ENCODE peak calls at places on chromosomes 6 and 20, in five cellular contexts. One of them, this sample, is unnamed.

GRCh38 chr6:50249493-50249892 is 199.8 kb upstream of the DEFB112 start:
- DNase-seq in sigmoid colon: no peak
- DNase-seq in A549: no peak
- DNase-seq in adrenal gland: no peak
- DNase-seq in pancreas: no peak
- DNase-seq in this sample: no peak

GRCh38 chr6:119749341-119749740 is 399.8 kb upstream of the MAN1A1 start:
- DNase-seq in adrenal gland: no peak
- DNase-seq in pancreas: no peak
- DNase-seq in sigmoid colon: no peak
- DNase-seq in A549: no peak
- DNase-seq in this sample: no peak

GRCh38 chr6:30844118-30844535 is 40.2 kb upstream of the DDR1 start:
- DNase-seq in sigmoid colon: no peak
- DNase-seq in pancreas: peak; percentile 12
- DNase-seq in adrenal gland: no peak
- DNase-seq in A549: no peak
- DNase-seq in this sample: no peak

GRCh38 chr20:34948030-34948429 is 7.6 kb downstream of the GSS start:
- DNase-seq in pancreas: no peak
- DNase-seq in adrenal gland: no peak
- DNase-seq in A549: no peak
- DNase-seq in sigmoid colon: no peak
- DNase-seq in this sample: no peak

GRCh38 chr6:157613011-157613522 is 210.0 kb upstream of the SNX9 start:
- DNase-seq in pancreas: no peak
- DNase-seq in sigmoid colon: no peak
- DNase-seq in A549: peak; percentile 83
- DNase-seq in adrenal gland: no peak
- DNase-seq in this sample: no peak

GRCh38 chr20:11976966-11977365 is 59.3 kb downstream of the BTBD3 start:
- DNase-seq in adrenal gland: no peak
- DNase-seq in sigmoid colon: no peak
- DNase-seq in pancreas: no peak
- DNase-seq in A549: no peak
- DNase-seq in this sample: no peak

GRCh38 chr6:37126554-37126906 is 43.4 kb upstream of the PIM1 start:
- DNase-seq in sigmoid colon: no peak
- DNase-seq in adrenal gland: no peak
- DNase-seq in A549: no peak
- DNase-seq in pancreas: no peak
- DNase-seq in this sample: no peak

GRCh38 chr20:8764289-8764962 is 304.5 kb upstream of the PLCB4 start:
- DNase-seq in A549: no peak
- DNase-seq in adrenal gland: no peak
- DNase-seq in sigmoid colon: peak; percentile 75
- DNase-seq in pancreas: no peak
- DNase-seq in this sample: no peak

DNA sequence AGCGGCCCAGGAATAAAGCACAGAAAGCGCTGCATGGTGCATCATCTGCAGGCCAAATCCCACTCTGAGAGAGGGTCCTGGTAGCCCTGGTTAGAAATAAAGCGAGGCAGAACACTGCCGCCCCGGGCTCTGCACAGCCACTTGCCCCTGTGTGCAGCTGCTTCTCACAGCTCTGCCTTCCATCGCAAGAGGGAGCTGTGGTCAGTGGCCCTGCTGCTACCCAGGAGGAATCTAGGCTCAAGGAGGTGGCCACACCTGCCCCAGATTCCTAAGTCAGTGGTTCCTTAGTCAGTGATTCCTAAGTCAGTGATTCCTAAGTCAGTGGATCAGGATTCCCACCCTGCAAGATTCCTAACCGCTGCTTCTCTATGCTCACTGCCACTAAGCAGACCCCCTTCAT is 8.8 kb downstream of the CDH4 start:
- DNase-seq in A549: no peak
- DNase-seq in sigmoid colon: no peak
- DNase-seq in adrenal gland: no peak
- DNase-seq in pancreas: no peak
- DNase-seq in this sample: no peak
- TF ChIP-seq CTCF in A549: no peak
- TF ChIP-seq CTCF in sigmoid colon: no peak
- TF ChIP-seq CTCF in adrenal gland: no peak
- TF ChIP-seq CTCF in pancreas: no peak
- TF ChIP-seq CTCF in this sample: no peak

GRCh38 chr6:33627876-33628275 is 6.8 kb downstream of the ITPR3 start:
- DNase-seq in adrenal gland: no peak
- DNase-seq in sigmoid colon: no peak
- DNase-seq in A549: no peak
- DNase-seq in pancreas: no peak
- DNase-seq in this sample: no peak

GRCh38 chr6:33631971-33632585 is 11.0 kb downstream of the ITPR3 start:
- DNase-seq in pancreas: no peak
- DNase-seq in A549: no peak
- DNase-seq in adrenal gland: no peak
- DNase-seq in sigmoid colon: no peak
- DNase-seq in this sample: no peak

GRCh38 chr6:33630014-33630413 is 8.9 kb downstream of the ITPR3 start:
- DNase-seq in A549: no peak
- DNase-seq in adrenal gland: no peak
- DNase-seq in sigmoid colon: no peak
- DNase-seq in pancreas: no peak
- DNase-seq in this sample: no peak

GRCh38 chr6:33624856-33625255 is 3.7 kb downstream of the ITPR3 start:
- DNase-seq in A549: no peak
- DNase-seq in pancreas: no peak
- DNase-seq in sigmoid colon: no peak
- DNase-seq in adrenal gland: peak; percentile 62
- DNase-seq in this sample: no peak

GRCh38 chr6:33628401-33628964 is 7.4 kb downstream of the ITPR3 start:
- DNase-seq in A549: no peak
- DNase-seq in adrenal gland: no peak
- DNase-seq in pancreas: no peak
- DNase-seq in sigmoid colon: no peak
- DNase-seq in this sample: no peak
- H3K4me1 ChIP-seq in A549: peaks cover 29% of the 10 kb centered on the region
- H3K4me1 ChIP-seq in adrenal gland: peaks cover 15% of the 10 kb centered on the region
- H3K4me1 ChIP-seq in pancreas: peaks cover 4% of the 10 kb centered on the region
- H3K4me1 ChIP-seq in sigmoid colon: no peaks in the 10 kb centered on the region
- H3K4me1 ChIP-seq in this sample: peaks cover 40% of the 10 kb centered on the region

GRCh38 chr20:219290-220115 is 7.6 kb upstream of the DEFB129 start:
- DNase-seq in adrenal gland: no peak
- DNase-seq in pancreas: no peak
- DNase-seq in sigmoid colon: no peak
- DNase-seq in A549: peak; percentile 51
- DNase-seq in this sample: no peak
- TF ChIP-seq CTCF in adrenal gland: no peak
- TF ChIP-seq CTCF in pancreas: no peak
- TF ChIP-seq CTCF in sigmoid colon: no peak
- TF ChIP-seq CTCF in A549: peak; percentile 69
- TF ChIP-seq CTCF in this sample: peak; percentile 30

GRCh38 chr20:63518946-63519764 is 1.4 kb upstream of the PPDPF start:
- DNase-seq in A549: no peak
- DNase-seq in sigmoid colon: peak; percentile 70
- DNase-seq in adrenal gland: no peak
- DNase-seq in pancreas: peak; percentile 60
- DNase-seq in this sample: peak; percentile 70

GRCh38 chr20:63521602-63522001 is 1.0 kb downstream of the PPDPF start:
- DNase-seq in sigmoid colon: no peak
- DNase-seq in adrenal gland: no peak
- DNase-seq in pancreas: peak; percentile 62
- DNase-seq in A549: no peak
- DNase-seq in this sample: no peak

GRCh38 chr20:63519765-63520593 is 586 bp upstream of the PPDPF start:
- DNase-seq in adrenal gland: no peak
- DNase-seq in A549: peak; percentile 69
- DNase-seq in pancreas: peak; percentile 81
- DNase-seq in sigmoid colon: no peak
- DNase-seq in this sample: peak; percentile 88

GRCh38 chr20:63520939-63521601 is 505 bp downstream of the PPDPF start:
- DNase-seq in A549: peak; percentile 62
- DNase-seq in adrenal gland: peak; percentile 66
- DNase-seq in sigmoid colon: peak; percentile 83
- DNase-seq in pancreas: peak; percentile 94
- DNase-seq in this sample: peak; percentile 93

DNA sequence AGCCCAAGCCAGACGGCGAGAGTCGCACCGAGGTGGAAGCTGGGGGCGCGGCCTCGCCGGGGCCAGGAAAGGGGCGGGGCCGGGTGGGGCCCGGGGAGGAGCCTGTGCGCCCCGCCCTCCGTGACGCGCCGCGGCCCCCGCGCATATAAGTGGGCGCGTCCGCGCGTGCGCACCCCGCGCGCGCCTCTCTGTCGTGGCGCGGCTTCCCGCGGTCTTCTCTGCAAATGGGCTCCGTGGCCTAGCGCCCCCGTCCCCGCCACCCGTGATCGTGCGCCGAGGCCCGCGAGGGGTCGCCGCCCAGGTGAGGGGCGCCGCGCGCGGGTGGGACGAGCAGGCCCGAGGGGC is at the start of gene PPDPF:
- DNase-seq in sigmoid colon: peak; percentile 91
- DNase-seq in adrenal gland: peak; percentile 73
- DNase-seq in pancreas: peak; percentile 97
- DNase-seq in A549: peak; percentile 82
- DNase-seq in this sample: peak; percentile 92
- H3K4me1 ChIP-seq in sigmoid colon: no peaks in the 10 kb centered on the region
- H3K4me1 ChIP-seq in adrenal gland: no peaks in the 10 kb centered on the region
- H3K4me1 ChIP-seq in pancreas: peaks cover 7% of the 10 kb centered on the region
- H3K4me1 ChIP-seq in A549: peaks cover 10% of the 10 kb centered on the region
- H3K4me1 ChIP-seq in this sample: peaks cover 21% of the 10 kb centered on the region

DNA sequence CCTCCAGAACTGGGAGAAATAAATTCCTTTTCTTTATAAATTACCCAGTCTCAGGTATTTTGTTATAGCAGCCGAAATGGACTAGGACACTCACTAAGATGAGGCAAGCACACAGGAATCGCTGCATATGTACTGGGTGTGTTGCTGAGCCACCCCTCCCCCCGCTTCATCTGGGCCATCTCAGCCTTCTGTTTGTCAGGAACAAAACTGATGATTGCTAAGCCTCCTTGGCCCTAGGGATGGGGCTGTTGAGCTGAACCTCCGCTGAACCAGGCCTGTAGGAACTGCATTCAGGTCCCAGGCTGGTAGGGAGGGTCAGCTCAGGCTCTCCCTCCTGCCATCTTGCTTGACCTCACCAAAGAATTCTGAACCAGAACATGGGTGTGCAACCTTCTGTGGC is 108.6 kb downstream of the MAP3K7 start:
- DNase-seq in pancreas: no peak
- DNase-seq in adrenal gland: no peak
- DNase-seq in sigmoid colon: no peak
- DNase-seq in A549: no peak
- DNase-seq in this sample: no peak
- TF ChIP-seq CTCF in pancreas: no peak
- TF ChIP-seq CTCF in adrenal gland: no peak
- TF ChIP-seq CTCF in sigmoid colon: no peak
- TF ChIP-seq CTCF in A549: no peak
- TF ChIP-seq CTCF in this sample: no peak

GRCh38 chr6:32166411-32167061 is 2.1 kb downstream of the EGFL8 start:
- DNase-seq in sigmoid colon: no peak
- DNase-seq in pancreas: no peak
- DNase-seq in A549: no peak
- DNase-seq in adrenal gland: no peak
- DNase-seq in this sample: no peak

GRCh38 chr6:32167154-32167760 is 2.9 kb downstream of the EGFL8 start:
- DNase-seq in A549: no peak
- DNase-seq in pancreas: no peak
- DNase-seq in sigmoid colon: no peak
- DNase-seq in adrenal gland: no peak
- DNase-seq in this sample: no peak

GRCh38 chr6:32168350-32168749 is 4.0 kb downstream of the EGFL8 start:
- DNase-seq in A549: no peak
- DNase-seq in adrenal gland: no peak
- DNase-seq in sigmoid colon: no peak
- DNase-seq in pancreas: no peak
- DNase-seq in this sample: no peak

GRCh38 chr6:32168807-32169206 is 4.4 kb downstream of the EGFL8 start:
- DNase-seq in sigmoid colon: no peak
- DNase-seq in pancreas: no peak
- DNase-seq in A549: no peak
- DNase-seq in adrenal gland: no peak
- DNase-seq in this sample: no peak

GRCh38 chr6:32167761-32168262 is 3.4 kb downstream of the EGFL8 start:
- DNase-seq in pancreas: no peak
- DNase-seq in sigmoid colon: no peak
- DNase-seq in A549: no peak
- DNase-seq in adrenal gland: no peak
- DNase-seq in this sample: no peak
- H3K4me1 ChIP-seq in pancreas: no peaks in the 10 kb centered on the region
- H3K4me1 ChIP-seq in sigmoid colon: no peaks in the 10 kb centered on the region
- H3K4me1 ChIP-seq in A549: no peaks in the 10 kb centered on the region
- H3K4me1 ChIP-seq in adrenal gland: no peaks in the 10 kb centered on the region
- H3K4me1 ChIP-seq in this sample: no peaks in the 10 kb centered on the region